ENCODE peak calls at places on chromosome 3, in six cellular contexts. I is BJ, L is PC-3, G is dorsolateral prefrontal cortex, Y is NB4, O is astrocyte. R is an unnamed sample.

GRCh38 chr3:194736277-194736895 is 50.7 kb downstream of the FAM43A start:
- DNase-seq in G (no peak), Y (peak; percentile 87), O (no peak), I (no peak), L (no peak), R (no peak)

GRCh38 chr3:155262295-155262694 is 31.2 kb downstream of the STRIT1 start:
- DNase-seq in L (no peak), G (no peak), O (no peak), I (no peak), Y (no peak), R (peak; percentile 96)

GRCh38 chr3:41045491-41045890 is 153.8 kb upstream of the CTNNB1 start:
- DNase-seq in L (no peak), O (no peak), Y (no peak), G (no peak), I (no peak), R (no peak)

GRCh38 chr3:126349611-126350501 is 7.4 kb downstream of the KLF15 start:
- DNase-seq in L (no peak), O (no peak), G (peak; percentile 9), I (no peak), Y (no peak), R (no peak)

GRCh38 chr3:167246252-167246651 is 133.8 kb downstream of the ZBBX start:
- DNase-seq in I (no peak), L (no peak), O (no peak), Y (no peak), G (no peak), R (no peak)

GRCh38 chr3:45560270-45561020 is 34.1 kb upstream of the LIMD1 start:
- DNase-seq in Y (no peak), O (no peak), L (no peak), I (no peak), G (peak; percentile 49), R (no peak)

GRCh38 chr3:10992946-10993728 is 589 bp downstream of the SLC6A1 start:
- DNase-seq in L (no peak), I (no peak), G (no peak), Y (no peak), O (no peak), R (no peak)

GRCh38 chr3:51389423-51390183 is 1.5 kb upstream of the RBM15B start:
- DNase-seq in G (peak; percentile 59), Y (peak; percentile 76), I (no peak), O (peak; percentile 20), L (peak; percentile 34), R (no peak)

GRCh38 chr3:38141952-38142273 is 3.5 kb downstream of the MYD88 start:
- DNase-seq in Y (no peak), O (no peak), G (no peak), L (peak; percentile 95), I (no peak), R (peak; percentile 70)

GRCh38 chr3:128170866-128171516 is 17.7 kb downstream of the EEFSEC start:
- DNase-seq in G (peak; percentile 68), I (peak; percentile 39), O (peak; percentile 62), L (peak; percentile 73), Y (peak; percentile 86), R (peak; percentile 65)

GRCh38 chr3:21754839-21755238 is 3.8 kb upstream of the ZNF385D start:
- DNase-seq in G (peak; percentile 35), L (no peak), I (no peak), Y (no peak), O (no peak), R (no peak)

GRCh38 chr3:10023587-10024310 is 2.5 kb upstream of the FANCD2 start:
- DNase-seq in Y (peak; percentile 48), I (peak; percentile 31), G (no peak), L (peak; percentile 76), O (peak; percentile 89), R (peak; percentile 85)

GRCh38 chr3:171108066-171108465 is 81.5 kb upstream of the SLC2A2 start:
- DNase-seq in L (peak; percentile 94), O (peak; percentile 69), I (no peak), Y (no peak), G (no peak), R (peak; percentile 79)

GRCh38 chr3:41293169-41293681 is 93.9 kb downstream of the CTNNB1 start:
- DNase-seq in O (no peak), L (no peak), Y (no peak), I (no peak), G (no peak), R (no peak)

GRCh38 chr3:195015021-195015420 is 255.9 kb downstream of the XXYLT1 start:
- DNase-seq in L (no peak), O (peak; percentile 71), G (no peak), Y (no peak), I (no peak), R (peak; percentile 50)

GRCh38 chr3:18335202-18335601 is 89.9 kb downstream of the SATB1 start:
- DNase-seq in Y (peak; percentile 75), I (no peak), O (no peak), G (no peak), L (no peak), R (peak; percentile 13)

GRCh38 chr3:9224490-9224889 is 25.0 kb downstream of the SRGAP3 start:
- DNase-seq in Y (peak; percentile 32), G (peak; percentile 61), O (peak; percentile 70), L (peak; percentile 52), I (no peak), R (peak; percentile 35)

GRCh38 chr3:101676765-101677435 is at the start of gene ZBTB11:
- DNase-seq in I (peak; percentile 98), G (peak; percentile 99), Y (peak; percentile 99), O (peak; percentile 99), L (peak; percentile 100), R (peak; percentile 99)

GRCh38 chr3:101674518-101674917 is 2.4 kb downstream of the ZBTB11 start:
- DNase-seq in Y (no peak), I (no peak), L (no peak), O (no peak), G (no peak), R (no peak)

GRCh38 chr3:101677436-101678286 is 729 bp upstream of the ZBTB11 start:
- DNase-seq in O (no peak), I (no peak), L (peak; percentile 36), G (no peak), Y (peak; percentile 37), R (no peak)

GRCh38 chr3:101675709-101676218 is 1.2 kb downstream of the ZBTB11 start:
- DNase-seq in O (no peak), Y (no peak), G (no peak), L (peak; percentile 13), I (no peak), R (no peak)

DNA sequence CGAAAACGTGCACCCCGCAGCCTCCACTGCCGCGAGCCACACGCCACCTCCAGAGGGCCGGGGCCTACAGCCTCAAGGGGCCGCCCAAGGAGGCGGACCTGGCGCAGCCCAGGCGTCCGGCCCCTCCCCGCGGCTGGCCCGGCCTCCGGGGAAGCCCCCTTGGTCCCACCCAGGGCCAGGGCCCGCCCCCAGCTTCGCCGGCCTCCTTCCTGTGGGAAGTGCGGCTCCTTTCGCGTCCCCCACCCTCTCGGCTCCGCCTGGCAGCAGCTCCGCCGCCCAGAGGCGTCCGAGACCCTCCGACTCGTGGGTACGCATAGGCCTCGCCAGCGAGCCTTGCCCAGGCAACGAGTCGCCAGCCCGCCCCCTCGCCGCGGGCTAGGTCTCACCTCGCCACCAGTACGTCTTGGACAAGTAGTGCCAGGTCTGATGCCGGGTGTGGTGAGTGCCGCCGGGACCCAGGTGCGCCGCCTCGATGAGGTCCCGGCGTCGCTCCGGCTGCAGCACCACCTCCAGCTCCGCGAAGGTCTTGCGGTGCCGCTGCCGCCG is 640 bp downstream of the ZBTB11 start:
- DNase-seq in I (peak; percentile 80), L (peak; percentile 98), Y (peak; percentile 98), O (peak; percentile 93), G (peak; percentile 81), R (peak; percentile 88)
- TF ChIP-seq CTCF in I (no peak), L (no peak), Y (no peak), O (no peak), G (peak; percentile 38), R (peak; percentile 12)

GRCh38 chr3:87791248-87792027 is 267.4 kb downstream of the CGGBP1 start:
- DNase-seq in L (no peak), Y (no peak), I (no peak), O (no peak), G (no peak), R (no peak)

GRCh38 chr3:87788516-87788915 is 270.3 kb downstream of the CGGBP1 start:
- DNase-seq in Y (no peak), I (no peak), G (no peak), O (no peak), L (no peak), R (no peak)

GRCh38 chr3:87792532-87793321 is 266.1 kb downstream of the CGGBP1 start:
- DNase-seq in O (no peak), L (peak; percentile 7), I (no peak), G (no peak), Y (no peak), R (peak; percentile 10)

GRCh38 chr3:87793322-87793877 is 265.4 kb downstream of the CGGBP1 start:
- DNase-seq in Y (no peak), I (no peak), O (no peak), L (no peak), G (no peak), R (no peak)

DNA sequence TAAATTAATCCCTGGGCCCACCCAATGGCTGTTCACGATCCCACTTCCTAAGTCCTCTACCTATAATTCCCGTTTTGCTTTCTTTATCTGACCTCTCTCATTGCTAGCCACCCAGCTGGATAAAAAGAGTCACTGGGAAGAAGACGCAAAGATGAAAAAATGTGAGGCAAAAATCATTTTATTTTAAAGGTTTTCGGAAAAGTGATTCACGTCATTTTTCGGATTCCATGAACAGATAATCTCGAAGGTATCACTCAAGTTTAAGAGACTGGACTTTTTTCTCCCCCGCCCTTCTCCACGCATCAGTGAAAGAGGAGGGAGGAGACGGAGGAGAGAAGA is 266.6 kb downstream of the CGGBP1 start:
- DNase-seq in I (no peak), Y (no peak), O (no peak), L (no peak), G (no peak), R (no peak)
- H3K4me3 ChIP-seq in I (no peak overlapping the region), Y (no peak overlapping the region), O (peak overlapping the region; percentile 63), L (peak overlapping the region; percentile 66), G (peak overlapping the region; percentile 66), R (no peak overlapping the region)

DNA sequence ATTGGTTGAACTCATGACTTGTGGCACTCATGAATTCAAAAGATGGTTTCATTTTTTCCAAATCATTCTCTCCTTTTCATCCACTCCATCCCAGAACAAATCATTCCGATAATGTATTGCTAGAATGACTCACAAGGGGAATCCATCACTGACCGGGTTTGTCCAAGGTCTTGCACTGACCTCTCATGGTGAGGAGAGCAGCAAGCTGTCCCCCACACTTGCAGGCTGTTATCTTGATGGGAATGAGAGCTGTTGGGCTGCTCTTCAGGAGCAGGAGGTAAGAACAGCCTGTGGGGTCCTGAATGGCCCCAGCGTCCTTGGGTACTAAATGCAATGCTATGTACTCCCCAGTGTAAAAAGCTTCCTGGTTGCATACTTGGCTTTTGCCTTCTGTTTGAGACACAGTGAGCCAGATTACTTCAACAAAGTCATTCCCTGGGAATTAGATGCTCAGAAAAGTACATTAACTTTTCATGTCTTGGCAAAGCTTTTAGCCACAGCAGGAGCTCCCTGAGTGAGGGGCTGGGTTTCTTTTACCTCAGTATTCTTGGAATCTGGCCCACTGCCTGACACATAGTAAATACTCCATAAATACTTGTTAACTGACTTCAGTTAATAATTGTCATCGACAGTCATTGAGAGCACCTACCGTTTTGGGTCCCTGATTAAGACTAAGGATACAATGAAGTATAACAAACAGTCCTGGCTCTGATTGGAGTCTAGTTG is 24.1 kb downstream of the CCNL1 start:
- DNase-seq in Y (no peak), G (peak; percentile 50), O (peak; percentile 86), I (no peak), L (peak; percentile 85), R (peak; percentile 73)
- TF ChIP-seq CTCF in Y (no peak), G (peak; percentile 61), O (peak; percentile 33), I (no peak), L (peak; percentile 56), R (no peak)

DNA sequence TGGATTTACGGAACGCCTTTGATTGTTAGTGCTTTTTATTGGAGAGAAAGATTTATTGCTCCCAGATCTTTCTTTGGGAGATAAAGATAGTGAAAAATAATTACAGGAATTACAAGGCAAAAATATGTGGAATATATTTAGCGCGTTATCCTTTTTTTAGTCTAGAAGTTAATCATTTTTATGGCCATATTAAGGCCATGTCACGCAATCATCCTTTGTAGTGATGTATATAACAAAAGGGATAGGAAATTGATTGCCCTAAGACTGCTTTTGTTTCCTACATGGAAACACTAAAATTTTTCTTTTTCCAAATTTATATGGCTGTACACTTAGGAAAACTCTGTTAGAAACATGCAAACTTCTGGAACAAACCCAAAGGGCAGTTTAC is 1.5 kb downstream of the TRPC1 start:
- DNase-seq in O (no peak), G (no peak), I (no peak), L (no peak), Y (no peak), R (no peak)
- H3K4me3 ChIP-seq in O (peak overlapping the region; percentile 96), G (peak overlapping the region; percentile 85), I (peak overlapping the region; percentile 93), L (peak overlapping the region; percentile 92), Y (no peak overlapping the region), R (no peak overlapping the region)

R was measured in bronchial epithelial cell.